ENCODE peak calls at places on chromosomes 12 and 14, in ten cellular contexts. B is A673, A is adipocyte, G is astrocyte of the cerebellum, K is aorta, N is psoas muscle, J is fibroblast of pulmonary artery, W is AG04450, R is esophagus muscularis mucosa, L is PC-3. U is an unnamed sample.

GRCh38 chr14:44914849-44915248 is 46.9 kb downstream of the KLHL28 start:
- DNase-seq in B (no peak), A (no peak), G (no peak), K (no peak), N (no peak), J (peak; percentile 47), W (no peak), R (no peak), L (peak; percentile 12), U (no peak)

GRCh38 chr14:84797326-84797725 is 732.6 kb upstream of the FLRT2 start:
- DNase-seq in B (no peak), A (peak; percentile 8), G (no peak), K (no peak), N (no peak), J (no peak), W (no peak), R (no peak), L (peak; percentile 1), U (no peak)

GRCh38 chr12:105223884-105224283 is 12.1 kb downstream of the APPL2 start:
- DNase-seq in B (no peak), A (no peak), G (no peak), K (no peak), N (no peak), J (no peak), W (no peak), R (no peak), L (no peak), U (no peak)

GRCh38 chr12:79255326-79255725 is 390.8 kb downstream of the SYT1 start:
- DNase-seq in B (peak; percentile 9), A (peak; percentile 2), G (peak; percentile 49), K (no peak), N (no peak), J (no peak), W (no peak), R (no peak), L (peak; percentile 81), U (no peak)

GRCh38 chr12:127680516-127680915 is 586.5 kb upstream of the TMEM132C start:
- DNase-seq in B (no peak), A (no peak), G (no peak), K (no peak), N (no peak), J (peak; percentile 10), W (no peak), R (no peak), L (no peak), U (no peak)

GRCh38 chr12:106149096-106149784 is 10.5 kb upstream of the NUAK1 start:
- DNase-seq in B (peak; percentile 22), A (peak; percentile 55), G (no peak), K (no peak), N (no peak), J (peak; percentile 49), W (no peak), R (no peak), L (peak; percentile 71), U (no peak)

GRCh38 chr14:44895716-44896115 is 66.0 kb downstream of the KLHL28 start:
- DNase-seq in B (no peak), A (peak; percentile 62), G (no peak), K (no peak), N (no peak), J (peak; percentile 52), W (peak; percentile 42), R (no peak), L (peak; percentile 22), U (no peak)

GRCh38 chr12:55705802-55706402 is 1.8 kb downstream of the ITGA7 start:
- DNase-seq in B (no peak), A (no peak), G (no peak), K (peak; percentile 44), N (peak; percentile 46), J (no peak), W (no peak), R (no peak), L (no peak), U (no peak)

GRCh38 chr14:37969511-37969979 is 238.2 kb upstream of the SSTR1 start:
- DNase-seq in B (no peak), A (no peak), G (no peak), K (no peak), N (no peak), J (no peak), W (no peak), R (no peak), L (no peak), U (no peak)

GRCh38 chr12:121364657-121365265 is 12.6 kb upstream of the ANAPC5 start:
- DNase-seq in B (no peak), A (peak; percentile 49), G (peak; percentile 1), K (no peak), N (no peak), J (peak; percentile 9), W (no peak), R (no peak), L (peak; percentile 40), U (no peak)

GRCh38 chr14:74571441-74571841 is 40.6 kb downstream of the LTBP2 start:
- DNase-seq in B (no peak), A (peak; percentile 83), G (no peak), K (peak; percentile 80), N (peak; percentile 63), J (peak; percentile 77), W (no peak), R (no peak), L (peak; percentile 43), U (no peak)
- H3K4me3 ChIP-seq in B (no peak overlapping the region), A (peak overlapping the region; percentile 59), G (peak overlapping the region; percentile 1), K (no peak overlapping the region), N (no peak overlapping the region), J (peak overlapping the region; percentile 10), W (peak overlapping the region; percentile 42), R (peak overlapping the region; percentile 45), L (peak overlapping the region; percentile 57), U (no peak overlapping the region)

DNA sequence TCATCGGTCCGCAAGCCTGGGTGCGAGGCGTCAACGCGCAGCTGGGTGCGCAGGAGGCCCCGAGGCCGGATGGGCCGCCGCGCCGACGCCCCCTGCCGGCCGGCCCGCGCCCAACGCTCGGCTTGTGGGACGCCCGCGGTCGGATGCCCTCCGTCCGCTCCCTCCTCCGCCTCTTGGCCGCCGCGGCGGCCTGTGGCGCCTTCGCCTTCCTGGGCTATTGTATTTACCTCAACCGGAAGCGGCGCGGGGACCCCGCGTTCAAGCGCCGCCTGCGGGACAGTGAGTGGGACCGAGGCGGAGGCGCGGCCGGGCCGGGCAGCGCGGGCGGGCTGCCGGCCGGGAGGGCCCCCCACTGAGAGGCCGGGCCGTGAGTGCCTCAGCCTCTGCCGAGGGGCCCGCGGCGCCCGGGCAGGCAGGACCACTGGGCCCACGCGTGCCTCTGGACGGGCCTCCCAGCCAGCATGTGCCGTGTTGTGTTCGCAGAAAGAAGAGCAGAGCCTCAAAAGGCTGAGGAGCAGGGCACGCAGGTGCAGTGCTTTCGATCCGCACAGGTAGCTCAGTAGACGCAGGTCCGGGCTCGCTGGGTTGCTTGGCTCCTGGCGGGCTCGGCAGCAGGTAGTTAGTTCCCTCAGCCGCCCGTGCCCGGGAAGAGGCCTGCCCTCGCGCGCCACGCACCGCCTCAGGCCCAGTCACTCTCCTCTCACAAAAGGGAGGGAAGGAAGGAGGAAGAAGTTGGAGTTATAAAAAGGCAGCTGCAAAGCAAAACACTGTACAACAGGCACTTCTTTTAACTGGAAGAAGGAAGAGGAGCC is at the start of gene TOMM20L:
- DNase-seq in B (peak; percentile 83), A (peak; percentile 83), G (peak; percentile 5), K (peak; percentile 82), N (peak; percentile 77), J (peak; percentile 63), W (peak; percentile 4), R (peak; percentile 92), L (peak; percentile 94), U (no peak)
- H3K4me3 ChIP-seq in B (peak within 1 kb of the TSS; percentile 48), A (peak within 1 kb of the TSS; percentile 79), G (peak within 1 kb of the TSS; percentile 39), K (peak within 1 kb of the TSS; percentile 48), N (peak within 1 kb of the TSS; percentile 73), J (peak within 1 kb of the TSS; percentile 38), W (peak within 1 kb of the TSS; percentile 55), R (peak within 1 kb of the TSS; percentile 67), L (peak within 1 kb of the TSS; percentile 71), U (peak within 1 kb of the TSS; percentile 60)

DNA sequence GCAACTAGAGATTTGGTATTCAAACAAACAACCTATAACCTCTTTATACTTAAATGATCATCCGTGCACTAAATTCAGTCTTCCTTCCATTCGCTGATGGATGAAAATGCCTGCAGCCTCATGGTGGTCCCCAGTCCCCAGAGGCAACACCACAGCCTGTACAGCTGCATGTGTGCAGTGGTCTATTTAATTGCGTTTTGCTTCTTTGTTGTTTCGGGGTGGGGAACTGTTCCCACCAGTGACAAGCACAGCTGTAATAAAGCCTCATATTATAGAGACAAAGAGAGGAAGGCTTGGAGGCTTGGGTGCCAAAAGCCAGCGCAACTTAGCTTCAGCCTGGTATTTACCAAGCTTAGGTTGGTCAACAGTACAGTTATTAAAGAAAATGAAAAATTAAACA is 3.9 kb upstream of the SELPLG start:
- DNase-seq in B (no peak), A (no peak), G (no peak), K (no peak), N (no peak), J (no peak), W (no peak), R (no peak), L (no peak), U (no peak)
- H3K4me3 ChIP-seq in B (no peak overlapping the region), A (no peak overlapping the region), G (no peak overlapping the region), K (no peak overlapping the region), N (no peak overlapping the region), J (no peak overlapping the region), W (no peak overlapping the region), R (no peak overlapping the region), L (no peak overlapping the region), U (no peak overlapping the region)

GRCh38 chr12:96047151-96047620 is 11.8 kb upstream of the LTA4H start:
- DNase-seq in B (no peak), A (no peak), G (no peak), K (no peak), N (no peak), J (no peak), W (no peak), R (no peak), L (no peak), U (no peak)
- H3K4me3 ChIP-seq in B (no peak overlapping the region), A (peak overlapping the region; percentile 53), G (no peak overlapping the region), K (no peak overlapping the region), N (no peak overlapping the region), J (no peak overlapping the region), W (no peak overlapping the region), R (no peak overlapping the region), L (peak overlapping the region; percentile 61), U (no peak overlapping the region)

U was measured in vagina.